ENCODE peak calls at places on chromosomes 12 and 14, in seven cellular contexts. F is GM13977, J is cardiac septum, C is AG04450, W is mesendoderm, H is dermis microvascular lymphatic vessel endothelial cell, X is NCI-H774. S is an unnamed sample.

GRCh38 chr14:30443368-30444007 is 115.5 kb upstream of the G2E3 start:
- DNase-seq in W (peak), J (no peak), C (no peak), F (peak), X (peak), H (peak), S (peak)

GRCh38 chr12:90851800-90852718 is 102.9 kb downstream of the CCER1 start:
- DNase-seq in X (no peak), J (no peak), W (peak), C (no peak), F (no peak), H (no peak), S (no peak)

GRCh38 chr14:32508281-32508680 is 179.2 kb downstream of the AKAP6 start:
- DNase-seq in C (no peak), W (no peak), F (no peak), X (no peak), J (no peak), H (no peak), S (no peak)

GRCh38 chr12:19186722-19187661 is 57.5 kb downstream of the PLEKHA5 start:
- DNase-seq in C (no peak), H (peak), W (peak), X (no peak), J (no peak), F (peak), S (peak)

GRCh38 chr12:12099102-12099501 is 28.4 kb downstream of the BCL2L14 start:
- DNase-seq in H (peak), C (no peak), X (no peak), F (no peak), W (no peak), J (no peak), S (peak)

GRCh38 chr12:98698603-98699463 is 53.7 kb downstream of the APAF1 start:
- DNase-seq in X (no peak), W (peak), H (peak), F (peak), J (no peak), C (peak), S (peak)

GRCh38 chr12:132157733-132158409 is 13.6 kb downstream of the NOC4L start:
- DNase-seq in C (no peak), F (no peak), H (no peak), W (no peak), X (no peak), J (no peak), S (no peak)

GRCh38 chr14:75310295-75311059 is 31.8 kb downstream of the FOS start:
- DNase-seq in J (peak), W (peak), H (peak), F (no peak), C (peak), X (peak), S (no peak)

GRCh38 chr14:38137005-38137404 is 70.7 kb upstream of the SSTR1 start:
- DNase-seq in H (no peak), F (no peak), X (no peak), J (no peak), W (no peak), C (no peak), S (no peak)

GRCh38 chr14:49879683-49880204 is 13.1 kb upstream of the ARF6 start:
- DNase-seq in H (peak), C (no peak), J (no peak), X (no peak), W (peak), F (peak), S (peak)

GRCh38 chr12:105671720-105672119 is 341.2 kb downstream of the C12orf75 start:
- DNase-seq in J (no peak), X (no peak), H (no peak), W (no peak), C (no peak), F (no peak), S (no peak)

GRCh38 chr12:4700621-4701026 is 19.6 kb upstream of the GALNT8 start:
- DNase-seq in C (peak), X (no peak), F (no peak), J (no peak), W (no peak), H (no peak), S (no peak)

GRCh38 chr12:48442191-48442828 is 30.0 kb upstream of the ANP32D start:
- DNase-seq in W (peak), F (no peak), X (no peak), H (no peak), C (no peak), J (no peak), S (peak)

GRCh38 chr12:41073633-41074576 is 114.2 kb upstream of the PDZRN4 start:
- DNase-seq in H (no peak), W (no peak), F (no peak), J (no peak), C (no peak), X (no peak), S (peak)

GRCh38 chr12:27331927-27332324 is 710 bp upstream of the BMAL2 start:
- DNase-seq in F (no peak), X (no peak), C (no peak), H (peak), J (no peak), W (no peak), S (peak)

S was measured in OCI-M1.